ENCODE peak calls at places on chromosomes 1 and 21, in eight cellular contexts. Y, H, Z, M, O, L, P and C are unnamed samples.

GRCh38 chr1:51561702-51562101 is 42.6 kb upstream of the EPS15 start:
- ATAC-seq in Y (no peak), H (no peak), Z (no peak), M (no peak), O (no peak), L (no peak), P (no peak), C (no peak)

GRCh38 chr1:59076612-59077011 is 220.3 kb upstream of the FGGY start:
- ATAC-seq in Y (no peak), H (peak; percentile 40), Z (no peak), M (peak; percentile 36), O (peak; percentile 88), L (peak; percentile 59), P (no peak), C (peak; percentile 25)

GRCh38 chr1:116806245-116806644 is 52.0 kb downstream of the CD2 start:
- ATAC-seq in Y (no peak), H (no peak), Z (peak; percentile 81), M (no peak), O (no peak), L (no peak), P (no peak), C (no peak)

GRCh38 chr1:197081117-197081753 is 14.2 kb upstream of the F13B start:
- ATAC-seq in Y (no peak), H (no peak), Z (no peak), M (no peak), O (no peak), L (no peak), P (no peak), C (no peak)

GRCh38 chr21:43613755-43614638 is 45.3 kb downstream of the HSF2BP start:
- ATAC-seq in Y (no peak), H (no peak), Z (peak; percentile 82), M (no peak), O (peak; percentile 10), L (no peak), P (no peak), C (no peak)

GRCh38 chr1:160708821-160709220 is 2.8 kb downstream of the CD48 start:
- ATAC-seq in Y (no peak), H (no peak), Z (peak; percentile 44), M (no peak), O (no peak), L (no peak), P (no peak), C (no peak)

GRCh38 chr1:14970115-14970798 is 183.3 kb upstream of the TMEM51 start:
- ATAC-seq in Y (peak; percentile 58), H (peak; percentile 93), Z (no peak), M (no peak), O (peak; percentile 100), L (peak; percentile 75), P (peak; percentile 50), C (peak; percentile 39)

GRCh38 chr1:208244584-208244916 is 366 bp upstream of the PLXNA2 start:
- ATAC-seq in Y (no peak), H (peak; percentile 18), Z (peak; percentile 36), M (no peak), O (no peak), L (no peak), P (peak; percentile 5), C (no peak)

GRCh38 chr1:94708299-94708685 is 111.9 kb upstream of the SLC44A3 start:
- ATAC-seq in Y (no peak), H (no peak), Z (no peak), M (no peak), O (no peak), L (no peak), P (no peak), C (no peak)

GRCh38 chr1:245622332-245623014 is 467.7 kb downstream of the KIF26B start:
- ATAC-seq in Y (peak; percentile 99), H (no peak), Z (no peak), M (no peak), O (no peak), L (no peak), P (no peak), C (no peak)

GRCh38 chr21:37945036-37945435 is 28.8 kb upstream of the KCNJ6 start:
- ATAC-seq in Y (no peak), H (no peak), Z (no peak), M (no peak), O (no peak), L (no peak), P (no peak), C (no peak)

DNA sequence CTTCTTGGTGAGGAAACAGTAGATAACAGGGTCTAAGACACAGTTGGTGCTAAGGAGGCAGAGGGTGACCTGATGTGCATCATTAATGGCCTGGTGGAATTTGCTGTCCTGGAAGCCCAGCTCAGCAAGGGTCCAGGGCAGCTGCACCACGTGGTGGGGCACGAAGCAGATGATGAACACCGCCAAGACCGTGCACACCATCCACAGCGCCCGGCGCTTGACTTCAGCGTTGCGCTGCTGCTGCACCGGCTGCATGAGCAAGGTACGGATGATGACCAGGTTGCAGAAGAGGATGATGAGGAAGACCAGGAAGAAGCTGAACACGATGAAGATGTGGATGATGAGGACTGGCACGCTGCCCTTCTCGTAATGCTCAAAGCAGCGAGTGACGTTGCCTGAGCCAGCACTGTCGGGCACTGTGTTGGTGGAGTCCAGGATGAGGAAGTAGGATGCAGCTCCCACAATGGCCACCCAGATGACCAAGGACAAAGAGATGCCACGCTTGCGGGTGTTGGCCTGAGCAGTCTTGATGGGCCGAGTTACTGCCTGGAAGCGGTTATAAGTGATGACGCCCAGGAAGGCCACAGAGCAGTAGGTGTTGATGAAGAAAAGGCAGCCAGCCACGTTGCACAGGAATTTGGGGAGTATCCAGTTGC is 26.2 kb downstream of the PTAFR start:
- ATAC-seq in Y (no peak), H (no peak), Z (no peak), M (no peak), O (no peak), L (no peak), P (no peak), C (no peak)
- H3K27ac ChIP-seq in Y (no peak overlapping the region), H (no peak overlapping the region), Z (no peak overlapping the region), M (no peak overlapping the region), O (no peak overlapping the region), L (no peak overlapping the region), P (no peak overlapping the region), C (no peak overlapping the region)

DNA sequence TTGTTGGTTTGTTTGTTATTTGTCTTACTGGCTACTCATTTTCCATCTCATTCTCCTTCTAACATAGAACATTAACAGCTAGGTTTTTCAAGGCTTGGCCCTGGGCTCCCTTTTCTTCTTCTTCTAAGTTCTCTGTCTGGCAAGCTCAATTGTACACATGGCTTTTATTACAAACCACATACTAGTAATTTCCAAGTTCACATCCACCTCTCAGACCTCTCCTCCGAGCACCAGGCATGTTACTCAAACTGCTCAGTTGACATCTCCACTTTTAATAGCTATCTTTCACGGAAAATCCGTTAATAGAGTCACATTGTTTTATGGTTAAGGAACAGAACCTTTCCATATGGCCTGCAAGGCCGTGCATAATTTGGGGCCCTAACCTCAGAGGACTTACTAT is 736.9 kb upstream of the ADAMTS5 start:
- ATAC-seq in Y (no peak), H (no peak), Z (no peak), M (no peak), O (no peak), L (no peak), P (no peak), C (no peak)
- TF ChIP-seq POLR2AphosphoS5 in Y (no peak), H (no peak), Z (no peak), M (no peak), O (no peak), L (no peak), P (no peak), C (no peak)

GRCh38 chr1:36520056-36520455 is 37.3 kb upstream of the CSF3R start:
- ATAC-seq in Y (no peak), H (no peak), Z (no peak), M (no peak), O (no peak), L (no peak), P (no peak), C (no peak)
- H3K36me3 ChIP-seq in Y (no peaks in the 10 kb centered on the region), H (no peaks in the 10 kb centered on the region), Z (no peaks in the 10 kb centered on the region), M (no peaks in the 10 kb centered on the region), O (no peaks in the 10 kb centered on the region), L (no peaks in the 10 kb centered on the region), P (no peaks in the 10 kb centered on the region), C (no peaks in the 10 kb centered on the region)

GRCh38 chr1:46638921-46639320 is 22.3 kb upstream of the MOB3C start:
- ATAC-seq in Y (no peak), H (no peak), Z (no peak), M (no peak), O (no peak), L (no peak), P (peak; percentile 70), C (no peak)

GRCh38 chr1:46645815-46646214 is 22.3 kb downstream of the ATPAF1 start:
- ATAC-seq in Y (no peak), H (no peak), Z (no peak), M (no peak), O (no peak), L (no peak), P (no peak), C (no peak)

GRCh38 chr1:46643368-46643775 is 24.8 kb downstream of the ATPAF1 start:
- ATAC-seq in Y (no peak), H (peak; percentile 42), Z (no peak), M (no peak), O (peak; percentile 51), L (peak; percentile 96), P (peak; percentile 86), C (no peak)

GRCh38 chr1:46639547-46639946 is 22.9 kb upstream of the MOB3C start:
- ATAC-seq in Y (no peak), H (no peak), Z (no peak), M (no peak), O (no peak), L (no peak), P (no peak), C (no peak)

GRCh38 chr1:46642091-46642680 is 25.6 kb upstream of the MOB3C start:
- ATAC-seq in Y (no peak), H (no peak), Z (no peak), M (no peak), O (no peak), L (no peak), P (no peak), C (no peak)
- H3K27ac ChIP-seq in Y (no peak overlapping the region), H (no peak overlapping the region), Z (no peak overlapping the region), M (no peak overlapping the region), O (no peak overlapping the region), L (peak overlapping the region; percentile 89), P (no peak overlapping the region), C (peak overlapping the region; percentile 52)

GRCh38 chr1:204649756-204650155 is 35.8 kb downstream of the LRRN2 start:
- ATAC-seq in Y (no peak), H (no peak), Z (no peak), M (no peak), O (no peak), L (no peak), P (peak; percentile 42), C (no peak)

GRCh38 chr1:204653590-204654340 is 31.8 kb downstream of the LRRN2 start:
- ATAC-seq in Y (no peak), H (no peak), Z (no peak), M (no peak), O (no peak), L (no peak), P (no peak), C (no peak)

GRCh38 chr1:204652556-204652955 is 33.0 kb downstream of the LRRN2 start:
- ATAC-seq in Y (peak; percentile 21), H (no peak), Z (no peak), M (no peak), O (no peak), L (no peak), P (no peak), C (no peak)

GRCh38 chr1:204650911-204651570 is 34.5 kb downstream of the LRRN2 start:
- ATAC-seq in Y (no peak), H (no peak), Z (no peak), M (no peak), O (no peak), L (no peak), P (no peak), C (no peak)

GRCh38 chr1:204651843-204652421 is 33.6 kb downstream of the LRRN2 start:
- ATAC-seq in Y (peak; percentile 81), H (no peak), Z (no peak), M (no peak), O (no peak), L (no peak), P (no peak), C (peak; percentile 23)
- TF ChIP-seq POLR2AphosphoS5 in Y (no peak), H (no peak), Z (no peak), M (no peak), O (no peak), L (no peak), P (no peak), C (no peak)